ENCODE peak calls at places on chromosome 12, in eight cellular contexts. R is NCI-H187, Q is choroid plexus epithelial cell, J is testis, I is psoas muscle, C is cardiac muscle cell, T is T-helper 2 cell, A is T-helper 9 cell. M is an unnamed sample.
A peak's percentile ranks its signal among the peaks of the same experiment; 100 is the strongest.

GRCh38 chr12:77941396-77941795 is 110.7 kb downstream of the NAV3 start:
- DNase-seq in Q (no peak), A (no peak), J (no peak), T (no peak), I (no peak), R (no peak), C (no peak), M (no peak)

GRCh38 chr12:3199551-3200031 is 122.4 kb downstream of the TSPAN9 start:
- DNase-seq in R (no peak), I (no peak), C (peak; percentile 82), A (no peak), T (peak; percentile 29), J (peak; percentile 42), Q (peak; percentile 68), M (no peak)

GRCh38 chr12:59040651-59041050 is 120.3 kb upstream of the LRIG3 start:
- DNase-seq in J (no peak), I (no peak), Q (peak; percentile 76), T (no peak), R (no peak), A (no peak), C (no peak), M (no peak)

GRCh38 chr12:76158518-76159321 is 74.2 kb upstream of the NAP1L1 start:
- DNase-seq in J (peak; percentile 29), C (peak; percentile 62), T (peak; percentile 86), R (no peak), Q (peak; percentile 83), A (peak; percentile 12), I (peak; percentile 26), M (peak; percentile 20)

GRCh38 chr12:3130053-3130805 is 53.0 kb downstream of the TSPAN9 start:
- DNase-seq in A (no peak), C (no peak), R (no peak), Q (no peak), J (no peak), T (no peak), I (no peak), M (no peak)

GRCh38 chr12:95709152-95709551 is 81.4 kb downstream of the NTN4 start:
- DNase-seq in A (no peak), J (no peak), R (no peak), I (no peak), T (no peak), Q (no peak), C (no peak), M (no peak)

GRCh38 chr12:45669093-45669492 is 60.4 kb upstream of the ARID2 start:
- DNase-seq in C (no peak), R (no peak), T (peak; percentile 84), I (no peak), J (no peak), A (no peak), Q (peak; percentile 15), M (no peak)

GRCh38 chr12:71955946-71956345 is 17.3 kb downstream of the TPH2 start:
- DNase-seq in Q (peak; percentile 33), C (no peak), J (no peak), A (no peak), R (no peak), I (no peak), T (no peak), M (no peak)

GRCh38 chr12:56333197-56333678 is 562 bp downstream of the PAN2 start:
- DNase-seq in T (no peak), Q (no peak), J (no peak), C (no peak), R (no peak), A (no peak), I (no peak), M (no peak)

GRCh38 chr12:22334696-22335290 is at the start of gene ST8SIA1:
- DNase-seq in R (peak; percentile 3), C (peak; percentile 74), A (peak; percentile 63), J (peak; percentile 21), T (peak; percentile 78), Q (peak; percentile 13), I (peak; percentile 52), M (no peak)

GRCh38 chr12:104638760-104639319 is 182.1 kb downstream of the CHST11 start:
- DNase-seq in R (no peak), I (no peak), J (no peak), A (no peak), Q (no peak), T (no peak), C (no peak), M (no peak)

GRCh38 chr12:55720071-55720564 is at the start of gene RDH5:
- DNase-seq in C (no peak), J (peak; percentile 68), Q (peak; percentile 46), T (no peak), R (no peak), I (peak; percentile 75), A (no peak), M (no peak)

GRCh38 chr12:82326905-82327503 is 31.2 kb downstream of the CCDC59 start:
- DNase-seq in A (no peak), R (no peak), J (no peak), Q (peak; percentile 61), I (no peak), C (peak; percentile 62), T (peak; percentile 1), M (no peak)

GRCh38 chr12:4829161-4829792 is 80.4 kb upstream of the KCNA1 start:
- DNase-seq in I (no peak), A (no peak), Q (no peak), C (no peak), R (no peak), T (peak; percentile 94), J (no peak), M (peak; percentile 13)

GRCh38 chr12:84889818-84890217 is 22.8 kb downstream of the SLC6A15 start:
- DNase-seq in I (no peak), Q (no peak), J (no peak), T (no peak), C (no peak), A (no peak), R (no peak), M (no peak)

GRCh38 chr12:112796067-112796466 is 4.5 kb downstream of the RPH3A start:
- DNase-seq in A (no peak), Q (no peak), J (no peak), C (no peak), T (no peak), R (no peak), I (no peak), M (no peak)

GRCh38 chr12:14366211-14366762 is 805 bp downstream of the ATF7IP start:
- DNase-seq in R (no peak), A (no peak), J (no peak), C (peak; percentile 31), T (peak; percentile 69), Q (peak; percentile 58), I (no peak), M (no peak)

GRCh38 chr12:132147423-132148367 is 3.4 kb downstream of the NOC4L start:
- DNase-seq in I (no peak), A (no peak), R (no peak), Q (no peak), C (no peak), J (no peak), T (no peak), M (no peak)

GRCh38 chr12:95218164-95218851 is 701 bp downstream of the VEZT start:
- DNase-seq in R (peak; percentile 78), T (peak; percentile 78), I (no peak), J (peak; percentile 84), A (peak; percentile 6), C (no peak), Q (peak; percentile 61), M (peak; percentile 45)

GRCh38 chr12:4824415-4824814 is 85.3 kb upstream of the KCNA1 start:
- DNase-seq in I (no peak), J (no peak), A (no peak), T (no peak), Q (peak; percentile 33), R (no peak), C (no peak), M (no peak)

GRCh38 chr12:47820631-47821345 is 1.1 kb upstream of the HDAC7 start:
- DNase-seq in Q (peak; percentile 97), I (peak; percentile 87), C (peak; percentile 75), J (peak; percentile 88), R (no peak), T (no peak), A (no peak), M (no peak)

GRCh38 chr12:20429876-20430275 is 61.5 kb downstream of the PDE3A start:
- DNase-seq in A (no peak), R (no peak), I (no peak), C (no peak), Q (peak; percentile 63), J (no peak), T (no peak), M (no peak)